ENCODE peak calls at places on chromosome 20, in four cellular contexts. M is stimulated activated CD8-positive, alpha-beta memory T cell treated with anti-CD3 and anti-CD28 coated beads, Interleukin-2, amount 100 ng/mL, for 48 hours; T is T-cell; X is aorta. O is an unnamed sample.

GRCh38 chr20:846894-847278 is 13.4 kb downstream of the FAM110A start:
- DNase-seq in X (no peak), M (no peak), T (peak), O (no peak)

GRCh38 chr20:63574829-63575720 is 1.0 kb upstream of the HELZ2 start:
- DNase-seq in T (no peak), M (no peak), X (peak), O (no peak)

GRCh38 chr20:56393133-56393472 is 658 bp downstream of the CSTF1 start:
- DNase-seq in M (no peak), X (no peak), T (peak), O (no peak)

GRCh38 chr20:60359010-60359409 is 400.8 kb downstream of the CDH26 start:
- DNase-seq in X (no peak), M (no peak), T (no peak), O (no peak)

GRCh38 chr20:55888655-55889054 is 116.7 kb downstream of the CBLN4 start:
- DNase-seq in M (no peak), T (no peak), X (no peak), O (no peak)

GRCh38 chr20:12180107-12180661 is 262.5 kb downstream of the BTBD3 start:
- DNase-seq in X (no peak), M (no peak), T (no peak), O (no peak)

GRCh38 chr20:61979701-61980635 is 85.7 kb downstream of the TAF4 start:
- DNase-seq in X (peak), T (no peak), M (no peak), O (no peak)

GRCh38 chr20:57451759-57452661 is 60.8 kb downstream of the RBM38 start:
- DNase-seq in T (peak), X (no peak), M (no peak), O (no peak)

GRCh38 chr20:50635676-50636600 is 55.4 kb downstream of the RIPOR3 start:
- DNase-seq in X (peak), M (peak), T (peak), O (no peak)

GRCh38 chr20:2741881-2742280 is 49.3 kb downstream of the EBF4 start:
- DNase-seq in M (no peak), T (peak), X (no peak), O (no peak)

GRCh38 chr20:12989586-12989985 is 19.2 kb upstream of the SPTLC3 start:
- DNase-seq in T (no peak), X (no peak), M (no peak), O (no peak)

GRCh38 chr20:63635431-63636141 is 8.7 kb upstream of the GMEB2 start:
- DNase-seq in M (no peak), T (peak), X (no peak), O (no peak)

GRCh38 chr20:48626226-48626937 is 201.4 kb downstream of the PREX1 start:
- DNase-seq in T (peak), X (peak), M (no peak), O (peak)

GRCh38 chr20:56111951-56112730 is 106.8 kb upstream of the CBLN4 start:
- DNase-seq in M (no peak), T (no peak), X (no peak), O (no peak)

GRCh38 chr20:16393836-16394235 is 179.4 kb downstream of the KIF16B start:
- DNase-seq in M (no peak), X (no peak), T (no peak), O (no peak)

GRCh38 chr20:57805784-57806183 is 96.0 kb upstream of the PMEPA1 start:
- DNase-seq in M (no peak), X (no peak), T (no peak), O (no peak)

GRCh38 chr20:43507150-43508080 is at the start of gene L3MBTL1:
- DNase-seq in X (peak), T (no peak), M (peak), O (no peak)

GRCh38 chr20:4435210-4435609 is 286.5 kb upstream of the PRND start:
- DNase-seq in X (no peak), T (no peak), M (no peak), O (no peak)

GRCh38 chr20:16571333-16571732 is 1.9 kb downstream of the KIF16B start:
- DNase-seq in T (no peak), X (no peak), M (no peak), O (no peak)

GRCh38 chr20:34122274-34122980 is 10.4 kb upstream of the EIF2S2 start:
- DNase-seq in T (no peak), M (no peak), X (no peak), O (no peak)

GRCh38 chr20:955656-956055 is 39.5 kb upstream of the ANGPT4 start:
- DNase-seq in M (no peak), T (no peak), X (no peak), O (no peak)

GRCh38 chr20:10225439-10226080 is 6.9 kb downstream of the SNAP25 start:
- DNase-seq in M (no peak), X (no peak), T (no peak), O (no peak)

GRCh38 chr20:35167787-35168186 is 4.1 kb upstream of the PROCR start:
- DNase-seq in X (no peak), T (no peak), M (no peak), O (no peak)

GRCh38 chr20:60761056-60761455 is 491.0 kb upstream of the CDH4 start:
- DNase-seq in T (no peak), M (no peak), X (no peak), O (no peak)

GRCh38 chr20:35523298-35523888 is 6.1 kb downstream of the C20orf173 start:
- DNase-seq in T (peak), M (no peak), X (peak), O (no peak)

GRCh38 chr20:34268851-34269668 is 27.8 kb downstream of the ASIP start:
- DNase-seq in X (peak), M (no peak), T (peak), O (no peak)

O was measured in CD14-positive monocyte.